ENCODE peak calls at places on chromosomes 16 and 17, in nine cellular contexts. L, N, I, W, J, U, H, T and D are unnamed samples.

GRCh38 chr17:44759096-44759915 is 518 bp downstream of the ADAM11 start:
- DNase-seq in L (no peak), N (no peak), I (no peak), W (no peak), J (no peak), U (no peak), H (no peak), T (peak; percentile 25), D (no peak)

GRCh38 chr17:17545984-17546383 is 45.5 kb downstream of the PEMT start:
- DNase-seq in L (no peak), N (no peak), I (no peak), W (no peak), J (no peak), U (no peak), H (peak; percentile 39), T (no peak), D (no peak)

GRCh38 chr16:66360624-66361324 is 5.7 kb upstream of the CDH5 start:
- DNase-seq in L (no peak), N (no peak), I (no peak), W (no peak), J (no peak), U (no peak), H (peak; percentile 54), T (no peak), D (peak; percentile 49)

GRCh38 chr17:19991252-19991885 is 13.7 kb upstream of the AKAP10 start:
- DNase-seq in L (no peak), N (peak; percentile 58), I (peak; percentile 22), W (no peak), J (no peak), U (no peak), H (no peak), T (no peak), D (no peak)

GRCh38 chr16:22260490-22260889 is 36.7 kb upstream of the POLR3E start:
- DNase-seq in L (no peak), N (no peak), I (no peak), W (no peak), J (no peak), U (no peak), H (no peak), T (no peak), D (no peak)

GRCh38 chr16:67535201-67535600 is 6.6 kb downstream of the RIPOR1 start:
- DNase-seq in L (no peak), N (peak; percentile 62), I (no peak), W (no peak), J (no peak), U (no peak), H (no peak), T (no peak), D (no peak)

GRCh38 chr17:18018411-18018921 is 20.5 kb downstream of the ATPAF2 start:
- DNase-seq in L (no peak), N (no peak), I (no peak), W (no peak), J (no peak), U (no peak), H (no peak), T (no peak), D (no peak)

GRCh38 chr17:1050996-1051925 is 54.3 kb downstream of the TIMM22 start:
- DNase-seq in L (no peak), N (no peak), I (no peak), W (no peak), J (no peak), U (no peak), H (peak; percentile 44), T (no peak), D (no peak)

GRCh38 chr17:65249774-65250173 is 112.6 kb downstream of the RGS9 start:
- DNase-seq in L (no peak), N (no peak), I (peak; percentile 25), W (no peak), J (no peak), U (no peak), H (no peak), T (no peak), D (no peak)

GRCh38 chr16:1945559-1946391 is 2.8 kb upstream of the MSRB1 start:
- DNase-seq in L (no peak), N (no peak), I (no peak), W (no peak), J (no peak), U (no peak), H (no peak), T (no peak), D (no peak)

GRCh38 chr17:80990921-80991644 is 558 bp upstream of the CHMP6 start:
- DNase-seq in L (no peak), N (peak; percentile 68), I (no peak), W (no peak), J (no peak), U (no peak), H (no peak), T (no peak), D (no peak)

GRCh38 chr17:78438271-78438691 is 59.8 kb downstream of the PGS1 start:
- DNase-seq in L (no peak), N (no peak), I (no peak), W (no peak), J (no peak), U (no peak), H (no peak), T (no peak), D (no peak)

GRCh38 chr17:45228985-45229517 is 7.4 kb downstream of the FMNL1 start:
- DNase-seq in L (no peak), N (peak; percentile 90), I (peak; percentile 77), W (peak; percentile 90), J (peak; percentile 76), U (peak; percentile 89), H (peak; percentile 95), T (peak; percentile 50), D (peak; percentile 96)

GRCh38 chr17:16930571-16931317 is 41.2 kb downstream of the TNFRSF13B start:
- DNase-seq in L (no peak), N (no peak), I (no peak), W (no peak), J (no peak), U (no peak), H (no peak), T (no peak), D (no peak)

GRCh38 chr17:83189673-83190385 is 110.4 kb downstream of the METRNL start:
- DNase-seq in L (peak; percentile 2), N (no peak), I (no peak), W (peak; percentile 97), J (peak; percentile 3), U (peak; percentile 72), H (peak; percentile 75), T (no peak), D (peak; percentile 49)

GRCh38 chr16:13961099-13961811 is 41.3 kb downstream of the ERCC4 start:
- DNase-seq in L (no peak), N (no peak), I (no peak), W (no peak), J (peak; percentile 22), U (no peak), H (no peak), T (no peak), D (peak; percentile 76)

GRCh38 chr16:88803264-88803987 is at the start of gene CDT1:
- DNase-seq in L (peak; percentile 72), N (no peak), I (peak; percentile 77), W (peak; percentile 64), J (peak; percentile 53), U (peak; percentile 86), H (peak; percentile 92), T (peak; percentile 92), D (peak; percentile 82)

GRCh38 chr16:88805340-88805715 is 1.7 kb downstream of the CDT1 start:
- DNase-seq in L (no peak), N (no peak), I (no peak), W (no peak), J (no peak), U (no peak), H (peak; percentile 53), T (no peak), D (no peak)

GRCh38 chr16:88804173-88804551 is 573 bp downstream of the CDT1 start:
- DNase-seq in L (no peak), N (no peak), I (no peak), W (no peak), J (no peak), U (no peak), H (peak; percentile 59), T (no peak), D (no peak)

GRCh38 chr16:88805887-88806393 is 2.4 kb downstream of the CDT1 start:
- DNase-seq in L (no peak), N (no peak), I (no peak), W (no peak), J (no peak), U (no peak), H (peak; percentile 50), T (no peak), D (no peak)

DNA sequence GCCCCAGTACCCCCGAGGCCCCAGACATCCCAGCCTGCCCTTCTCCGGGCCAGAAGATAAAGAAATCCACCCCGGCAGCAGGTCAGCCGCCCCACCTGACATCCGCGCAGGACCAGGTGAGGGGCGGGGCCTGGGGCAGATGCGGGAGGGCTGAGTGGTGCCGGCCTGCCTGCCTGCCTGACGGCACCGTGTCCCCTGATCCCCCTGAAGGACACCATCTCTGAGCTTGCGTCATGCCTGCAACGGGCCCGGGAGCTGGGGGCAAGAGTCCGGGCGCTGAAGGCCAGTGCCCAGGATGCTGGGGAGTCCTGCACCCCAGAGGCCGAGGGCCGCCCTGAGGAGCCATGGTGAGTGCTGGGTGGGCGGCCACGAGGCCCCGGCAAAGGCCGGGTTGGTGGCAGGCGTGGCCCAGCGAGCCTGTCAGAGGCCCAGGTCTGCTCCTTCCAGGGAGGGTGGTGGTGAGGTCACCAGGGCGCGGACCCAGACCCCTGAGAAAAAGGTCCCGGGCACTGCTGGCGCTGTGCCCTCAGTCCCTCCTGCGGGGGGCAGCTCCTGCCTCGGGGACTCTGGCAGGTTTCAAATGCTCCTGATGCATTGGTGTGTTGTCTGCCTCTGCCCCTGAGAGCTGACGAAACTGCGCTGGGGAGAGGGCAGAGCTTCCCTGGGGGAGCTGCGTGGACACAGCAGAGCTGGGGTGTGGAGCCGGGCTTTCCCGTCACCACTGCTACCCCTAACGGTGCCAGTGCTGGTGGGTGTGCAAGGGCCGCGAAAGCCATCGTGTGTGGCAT is 1.2 kb downstream of the CDT1 start:
- DNase-seq in L (no peak), N (no peak), I (peak; percentile 39), W (no peak), J (no peak), U (no peak), H (peak; percentile 54), T (no peak), D (no peak)
- H3K4me3 ChIP-seq in L (no peak overlapping the region), N (peak overlapping the region; percentile 15), I (peak overlapping the region; percentile 82), W (peak overlapping the region; percentile 49), J (no peak overlapping the region), U (peak overlapping the region; percentile 63), H (no peak overlapping the region), T (peak overlapping the region; percentile 76), D (peak overlapping the region; percentile 35)

GRCh38 chr16:64122177-64122576 is 999.7 kb downstream of the CDH11 start:
- DNase-seq in L (peak; percentile 29), N (no peak), I (peak; percentile 64), W (no peak), J (no peak), U (no peak), H (no peak), T (no peak), D (no peak)
- TF ChIP-seq CTCF in L (no peak), N (no peak), I (no peak), W (no peak), J (no peak), U (no peak), H (no peak), T (no peak), D (no peak)

GRCh38 chr17:74756891-74757290 is 8.5 kb downstream of the NHERF1 start:
- DNase-seq in L (no peak), N (no peak), I (no peak), W (no peak), J (no peak), U (no peak), H (no peak), T (no peak), D (no peak)
- H3K4me3 ChIP-seq in L (no peak overlapping the region), N (no peak overlapping the region), I (no peak overlapping the region), W (no peak overlapping the region), J (no peak overlapping the region), U (no peak overlapping the region), H (no peak overlapping the region), T (no peak overlapping the region), D (no peak overlapping the region)

GRCh38 chr17:40122466-40122943 is 734 bp downstream of the MSL1 start:
- DNase-seq in L (no peak), N (peak; percentile 77), I (peak; percentile 33), W (peak; percentile 54), J (no peak), U (no peak), H (peak; percentile 84), T (peak; percentile 79), D (peak; percentile 61)
- TF ChIP-seq CTCF in L (no peak), N (no peak), I (no peak), W (peak; percentile 22), J (no peak), U (no peak), H (no peak), T (peak; percentile 23), D (peak; percentile 13)